ENCODE peak calls at places on chromosomes 7 and 10, in five cellular contexts. Y, I, L, Z and D are unnamed samples.
A peak's percentile ranks its signal among the peaks of the same experiment; 100 is the strongest.

GRCh38 chr7:93147358-93147757 is 827 bp downstream of the SAMD9L start:
- DNase-seq in Y (no peak), Z (peak; percentile 41), L (peak; percentile 10), I (peak; percentile 26), D (peak; percentile 19)

GRCh38 chr7:29035044-29035740 is 77.1 kb upstream of the TRIL start:
- DNase-seq in I (no peak), Y (no peak), Z (peak; percentile 93), L (no peak), D (no peak)

GRCh38 chr10:130757821-130758489 is 553.6 kb downstream of the TCERG1L start:
- DNase-seq in Z (no peak), L (no peak), Y (no peak), I (no peak), D (no peak)

GRCh38 chr7:111855842-111856227 is 293.5 kb upstream of the IMMP2L start:
- DNase-seq in Z (peak; percentile 12), Y (no peak), L (peak; percentile 35), I (no peak), D (no peak)

GRCh38 chr10:102242118-102242485 is 790 bp upstream of the PITX3 start:
- DNase-seq in L (no peak), Z (no peak), I (no peak), Y (no peak), D (no peak)

GRCh38 chr7:105976868-105977267 is 13.8 kb downstream of the CDHR3 start:
- DNase-seq in L (no peak), Z (no peak), I (no peak), Y (no peak), D (no peak)

GRCh38 chr7:70599446-70600190 is 532.3 kb upstream of the GALNT17 start:
- DNase-seq in L (no peak), Y (no peak), I (no peak), Z (no peak), D (no peak)

GRCh38 chr10:33893502-33893901 is 559.0 kb upstream of the NRP1 start:
- DNase-seq in I (no peak), Y (no peak), L (no peak), Z (no peak), D (no peak)

GRCh38 chr7:42345478-42346299 is 108.7 kb upstream of the GLI3 start:
- DNase-seq in Z (no peak), I (no peak), L (no peak), Y (no peak), D (no peak)

GRCh38 chr7:28112883-28113540 is 67.6 kb downstream of the JAZF1 start:
- DNase-seq in I (no peak), Z (no peak), Y (no peak), L (peak; percentile 18), D (no peak)

GRCh38 chr10:79211616-79212015 is 135.7 kb upstream of the PPIF start:
- DNase-seq in I (no peak), L (no peak), Y (no peak), Z (no peak), D (no peak)

GRCh38 chr7:17462059-17462695 is 163.7 kb downstream of the AHR start:
- DNase-seq in Z (no peak), I (no peak), L (no peak), Y (no peak), D (no peak)

GRCh38 chr10:97463363-97464132 is 17.6 kb downstream of the ZDHHC16 start:
- DNase-seq in L (peak; percentile 65), Y (peak; percentile 77), I (peak; percentile 44), Z (peak; percentile 72), D (peak; percentile 13)

GRCh38 chr10:79068203-79068561 is 584 bp upstream of the ZMIZ1 start:
- DNase-seq in I (peak; percentile 41), L (no peak), Y (no peak), Z (peak; percentile 63), D (peak; percentile 25)

GRCh38 chr10:112461029-112461887 is 14.2 kb downstream of the VTI1A start:
- DNase-seq in I (no peak), Z (peak; percentile 29), L (no peak), Y (no peak), D (no peak)

GRCh38 chr7:104240400-104240799 is 32.6 kb upstream of the ORC5 start:
- DNase-seq in L (no peak), Y (no peak), Z (no peak), I (no peak), D (no peak)

GRCh38 chr10:47318706-47319105 is 3.5 kb upstream of the GDF2 start:
- DNase-seq in L (no peak), Y (no peak), I (no peak), Z (peak; percentile 20), D (no peak)

GRCh38 chr10:22253578-22253882 is 35.7 kb upstream of the EBLN1 start:
- DNase-seq in Z (no peak), Y (no peak), I (peak; percentile 61), L (peak; percentile 16), D (peak; percentile 19)

GRCh38 chr10:49161411-49161997 is 26.7 kb downstream of the TMEM273 start:
- DNase-seq in I (no peak), Z (peak; percentile 88), Y (no peak), L (no peak), D (no peak)

GRCh38 chr7:129772646-129773280 is 161.2 kb downstream of the NRF1 start:
- DNase-seq in Z (no peak), Y (no peak), I (no peak), L (no peak), D (no peak)

GRCh38 chr7:104936546-104936945 is 77.5 kb upstream of the KMT2E start:
- DNase-seq in Y (no peak), Z (no peak), I (no peak), L (no peak), D (no peak)

GRCh38 chr10:70495691-70496261 is 17.2 kb downstream of the PALD1 start:
- DNase-seq in I (no peak), Z (no peak), Y (no peak), L (no peak), D (no peak)

GRCh38 chr7:134770676-134771075 is 8.8 kb upstream of the CALD1 start:
- DNase-seq in Y (no peak), L (no peak), I (no peak), Z (no peak), D (no peak)

GRCh38 chr10:7301039-7301768 is 109.6 kb downstream of the SFMBT2 start:
- DNase-seq in Y (peak; percentile 77), Z (peak; percentile 11), I (no peak), L (no peak), D (no peak)

GRCh38 chr10:52780391-52781155 is 8.0 kb upstream of the MBL2 start:
- DNase-seq in L (no peak), I (no peak), Z (no peak), Y (no peak), D (no peak)

GRCh38 chr7:3164363-3164762 is 120.7 kb upstream of the CARD11 start:
- DNase-seq in Y (no peak), L (peak; percentile 41), I (peak; percentile 34), Z (no peak), D (no peak)

GRCh38 chr10:121293121-121293520 is 305.1 kb downstream of the FGFR2 start:
- DNase-seq in L (no peak), Y (no peak), I (no peak), Z (no peak), D (no peak)

GRCh38 chr10:75351637-75352036 is 49.9 kb downstream of the ZNF503 start:
- DNase-seq in Y (no peak), I (no peak), Z (no peak), L (no peak), D (no peak)

GRCh38 chr7:112171673-112172072 is 34.5 kb downstream of the DOCK4 start:
- DNase-seq in Y (no peak), L (no peak), I (no peak), Z (no peak), D (no peak)

GRCh38 chr10:100888957-100889356 is 23.8 kb upstream of the SLF2 start:
- DNase-seq in Z (no peak), Y (no peak), I (no peak), L (no peak), D (no peak)
- TF ChIP-seq CTCF in Z (peak; percentile 47), Y (no peak), I (no peak), L (peak; percentile 13), D (no peak)

DNA sequence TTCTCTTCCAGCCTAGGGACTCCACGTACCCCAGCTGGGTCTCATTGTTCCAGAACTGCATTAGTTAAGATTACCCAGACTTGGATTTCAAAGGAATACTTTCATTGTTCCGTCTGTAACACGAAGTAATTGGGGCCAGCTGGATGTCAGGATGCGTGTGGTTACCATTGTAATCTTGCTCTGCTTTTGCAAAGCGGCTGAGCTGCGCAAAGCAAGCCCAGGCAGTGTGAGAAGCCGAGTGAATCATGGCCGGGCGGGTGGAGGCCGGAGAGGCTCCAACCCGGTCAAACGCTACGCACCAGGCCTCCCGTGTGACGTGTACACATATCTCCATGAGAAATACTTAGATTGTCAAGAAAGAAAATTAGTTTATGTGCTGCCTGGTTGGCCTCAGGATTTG is 21.0 kb downstream of the LRRC17 start:
- DNase-seq in Y (peak; percentile 60), Z (no peak), I (peak; percentile 70), L (peak; percentile 23), D (no peak)
- H3K27ac ChIP-seq in Y (peak overlapping the region; percentile 44), Z (no peak overlapping the region), I (peak overlapping the region; percentile 69), L (no peak overlapping the region), D (no peak overlapping the region)

GRCh38 chr10:132834891-132835847 is 49.2 kb upstream of the NKX6-2 start:
- DNase-seq in Y (no peak), L (no peak), Z (no peak), I (no peak), D (no peak)

GRCh38 chr10:132836832-132837540 is 51.0 kb upstream of the NKX6-2 start:
- DNase-seq in L (peak; percentile 53), Z (peak; percentile 41), I (no peak), Y (peak; percentile 81), D (peak; percentile 25)

GRCh38 chr10:132837905-132838304 is 52.0 kb upstream of the NKX6-2 start:
- DNase-seq in Y (no peak), L (no peak), Z (no peak), I (no peak), D (no peak)

GRCh38 chr10:132835848-132836233 is 49.9 kb upstream of the NKX6-2 start:
- DNase-seq in I (no peak), L (no peak), Z (no peak), Y (no peak), D (no peak)

GRCh38 chr10:132836248-132836831 is 50.4 kb upstream of the NKX6-2 start:
- DNase-seq in L (peak; percentile 64), Z (peak; percentile 9), Y (no peak), I (no peak), D (no peak)
- H3K9me3 ChIP-seq in L (no peaks in the 10 kb centered on the region), Z (no peaks in the 10 kb centered on the region), Y (peaks cover under 1% of the 10 kb centered on the region), I (no peaks in the 10 kb centered on the region), D (no peaks in the 10 kb centered on the region)

DNA sequence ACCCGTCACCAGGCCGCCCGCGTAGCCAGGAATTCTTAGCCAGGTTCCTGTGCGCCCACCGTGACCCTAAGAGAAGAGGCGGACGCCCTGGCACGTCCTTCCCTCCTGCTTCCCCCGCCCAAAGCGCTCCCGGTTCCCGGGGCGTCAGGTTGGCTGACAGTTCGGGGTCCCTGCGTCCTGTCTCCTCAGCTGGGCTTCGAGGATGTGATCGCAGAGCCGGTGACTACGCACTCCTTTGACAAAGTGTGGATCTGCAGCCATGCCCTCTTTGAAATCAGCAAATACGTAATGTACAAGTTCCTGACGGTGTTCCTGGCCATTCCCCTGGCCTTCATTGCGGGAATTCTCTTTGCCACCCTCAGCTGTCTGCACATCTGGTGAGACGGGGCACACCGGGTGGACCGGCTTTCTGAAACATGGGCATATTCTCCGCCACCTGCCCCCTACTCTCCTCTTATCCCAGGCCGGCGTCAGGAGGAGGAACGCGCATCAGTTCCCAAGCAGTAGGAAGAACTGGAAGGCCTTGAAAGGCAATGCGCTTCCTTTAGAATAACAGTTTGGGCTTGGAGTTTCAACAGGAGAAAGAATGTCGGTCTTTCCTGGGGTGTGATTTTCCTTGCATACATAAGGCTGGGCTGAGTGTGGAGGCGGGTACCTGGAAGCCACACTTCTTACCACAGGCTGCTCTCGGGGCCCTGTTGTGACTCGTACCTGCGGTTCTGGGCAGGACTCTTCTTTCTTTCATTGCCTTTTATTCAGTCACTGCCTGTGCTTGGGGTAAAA is 724 bp downstream of the CAV2 start:
- DNase-seq in Y (no peak), Z (peak; percentile 64), L (peak; percentile 37), I (peak; percentile 42), D (no peak)
- TF ChIP-seq CTCF in Y (no peak), Z (no peak), L (no peak), I (no peak), D (no peak)

GRCh38 chr7:47283497-47284131 is 298.3 kb downstream of the TNS3 start:
- DNase-seq in I (no peak), Y (no peak), Z (peak; percentile 77), L (peak; percentile 37), D (no peak)
- H3K27ac ChIP-seq in I (no peak overlapping the region), Y (no peak overlapping the region), Z (no peak overlapping the region), L (no peak overlapping the region), D (no peak overlapping the region)